ENCODE peak calls at places on chromosomes 13 and 19, in five cellular contexts. R, Q, Z, U and L are unnamed samples. For H3K4me1, the result is how much of the 10 kb centered on the place peaks cover.

GRCh38 chr13:48578516-48579166 is 45.8 kb upstream of the RCBTB2 start:
- DNase-seq in R (no peak), Q (no peak), Z (peak), U (no peak), L (no peak)

GRCh38 chr13:89457977-89458376 is 1786.8 kb downstream of the SLITRK5 start:
- DNase-seq in R (peak), Q (peak), Z (no peak), U (no peak), L (no peak)

GRCh38 chr19:47275866-47276461 is 1.3 kb downstream of the INAFM1 start:
- DNase-seq in R (peak), Q (peak), Z (no peak), U (no peak), L (peak)

GRCh38 chr19:48784527-48784926 is 26.3 kb downstream of the BCAT2 start:
- DNase-seq in R (no peak), Q (no peak), Z (no peak), U (no peak), L (peak)

GRCh38 chr19:52291781-52292180 is 5.2 kb upstream of the ZNF480 start:
- DNase-seq in R (no peak), Q (no peak), Z (no peak), U (no peak), L (no peak)

GRCh38 chr13:48431431-48431830 is 18.5 kb upstream of the LPAR6 start:
- DNase-seq in R (peak), Q (no peak), Z (no peak), U (peak), L (no peak)

GRCh38 chr19:50155520-50156109 is 7.5 kb downstream of the IZUMO2 start:
- DNase-seq in R (no peak), Q (no peak), Z (no peak), U (peak), L (no peak)

GRCh38 chr19:10654610-10655456 is 687 bp downstream of the ILF3 start:
- DNase-seq in R (peak), Q (no peak), Z (peak), U (peak), L (peak)

GRCh38 chr13:99969934-99970760 is 1.4 kb downstream of the ZIC5 start:
- DNase-seq in R (peak), Q (no peak), Z (no peak), U (peak), L (peak)

GRCh38 chr19:55437410-55437809 is 5.7 kb downstream of the SHISA7 start:
- DNase-seq in R (peak), Q (peak), Z (no peak), U (peak), L (peak)

GRCh38 chr19:56660381-56661105 is 11.0 kb downstream of the ZNF835 start:
- DNase-seq in R (no peak), Q (no peak), Z (no peak), U (no peak), L (peak)

GRCh38 chr19:20422216-20422615 is 143.4 kb downstream of the ZNF737 start:
- DNase-seq in R (no peak), Q (no peak), Z (no peak), U (peak), L (no peak)

GRCh38 chr19:15506074-15506565 is 2.2 kb upstream of the CYP4F22 start:
- DNase-seq in R (no peak), Q (no peak), Z (no peak), U (no peak), L (no peak)

GRCh38 chr13:73556902-73557301 is 498.1 kb downstream of the KLF5 start:
- DNase-seq in R (peak), Q (no peak), Z (no peak), U (no peak), L (no peak)

GRCh38 chr19:41541990-41542584 is 33.9 kb upstream of the CEACAM21 start:
- DNase-seq in R (no peak), Q (peak), Z (peak), U (peak), L (no peak)

GRCh38 chr13:80755925-80756324 is 415.0 kb upstream of the SPRY2 start:
- DNase-seq in R (no peak), Q (no peak), Z (no peak), U (no peak), L (no peak)

GRCh38 chr19:15562861-15563260 is 52.2 kb upstream of the CYP4F8 start:
- DNase-seq in R (no peak), Q (peak), Z (no peak), U (no peak), L (no peak)

GRCh38 chr19:19738564-19738963 is 5.7 kb upstream of the ZNF14 start:
- DNase-seq in R (no peak), Q (no peak), Z (no peak), U (no peak), L (no peak)

GRCh38 chr19:4007021-4007835 is at the start of gene PIAS4:
- DNase-seq in R (peak), Q (peak), Z (peak), U (peak), L (peak)

GRCh38 chr13:93690139-93690538 is 463.5 kb downstream of the GPC6 start:
- DNase-seq in R (no peak), Q (peak), Z (no peak), U (peak), L (peak)

GRCh38 chr19:8575467-8575997 is 1.7 kb downstream of the MYO1F start:
- DNase-seq in R (peak), Q (peak), Z (no peak), U (no peak), L (peak)

GRCh38 chr19:2986951-2987491 is 9.7 kb downstream of the TLE6 start:
- DNase-seq in R (no peak), Q (no peak), Z (no peak), U (peak), L (peak)

GRCh38 chr19:28985201-28985600 is 227.8 kb downstream of the UQCRFS1 start:
- DNase-seq in R (no peak), Q (no peak), Z (no peak), U (no peak), L (no peak)

GRCh38 chr19:31707206-31707605 is 358.0 kb upstream of the TSHZ3 start:
- DNase-seq in R (no peak), Q (no peak), Z (no peak), U (no peak), L (no peak)

GRCh38 chr19:18322318-18322758 is 538 bp downstream of the LSM4 start:
- DNase-seq in R (peak), Q (peak), Z (peak), U (peak), L (peak)

GRCh38 chr19:6705931-6706632 is 14.4 kb downstream of the C3 start:
- DNase-seq in R (no peak), Q (no peak), Z (no peak), U (no peak), L (peak)

GRCh38 chr13:45337803-45338202 is 3.2 kb downstream of the TPT1 start:
- DNase-seq in R (no peak), Q (no peak), Z (no peak), U (no peak), L (no peak)

GRCh38 chr13:75633285-75633684 is 2.8 kb upstream of the LMO7 start:
- DNase-seq in R (peak), Q (peak), Z (no peak), U (no peak), L (peak)

GRCh38 chr19:6017576-6017975 is 39.6 kb upstream of the RANBP3 start:
- DNase-seq in R (no peak), Q (no peak), Z (no peak), U (no peak), L (peak)

GRCh38 chr19:45933759-45934158 is 19.2 kb upstream of the NANOS2 start:
- DNase-seq in R (no peak), Q (no peak), Z (no peak), U (no peak), L (no peak)

GRCh38 chr19:30215248-30215647 is 156.9 kb upstream of the ZNF536 start:
- DNase-seq in R (no peak), Q (no peak), Z (no peak), U (no peak), L (no peak)

GRCh38 chr19:21022996-21023395 is 2.5 kb downstream of the ZNF430 start:
- DNase-seq in R (peak), Q (peak), Z (no peak), U (no peak), L (peak)

GRCh38 chr19:2695288-2695866 is 7.1 kb downstream of the GNG7 start:
- DNase-seq in R (no peak), Q (no peak), Z (no peak), U (no peak), L (peak)

GRCh38 chr19:33971073-33971472 is 174.4 kb downstream of the KCTD15 start:
- DNase-seq in R (no peak), Q (no peak), Z (no peak), U (no peak), L (no peak)

GRCh38 chr13:39317284-39317683 is 279.0 kb downstream of the NHLRC3 start:
- DNase-seq in R (peak), Q (peak), Z (no peak), U (no peak), L (no peak)

GRCh38 chr13:99198630-99199029 is 2.0 kb upstream of the UBAC2 start:
- DNase-seq in R (no peak), Q (no peak), Z (no peak), U (no peak), L (peak)

GRCh38 chr19:49343127-49343526 is 7.9 kb downstream of the CD37 start:
- DNase-seq in R (no peak), Q (no peak), Z (no peak), U (no peak), L (peak)

GRCh38 chr19:41917676-41918075 is 10.6 kb downstream of the ERFL start:
- DNase-seq in R (no peak), Q (no peak), Z (no peak), U (no peak), L (no peak)

GRCh38 chr13:113975416-113975815 is 1.5 kb upstream of the C13orf46 start:
- DNase-seq in R (no peak), Q (no peak), Z (no peak), U (no peak), L (no peak)
- H3K4me1 ChIP-seq in R (under half), Q (under half), Z (under half), U (under half), L (under half)

DNA sequence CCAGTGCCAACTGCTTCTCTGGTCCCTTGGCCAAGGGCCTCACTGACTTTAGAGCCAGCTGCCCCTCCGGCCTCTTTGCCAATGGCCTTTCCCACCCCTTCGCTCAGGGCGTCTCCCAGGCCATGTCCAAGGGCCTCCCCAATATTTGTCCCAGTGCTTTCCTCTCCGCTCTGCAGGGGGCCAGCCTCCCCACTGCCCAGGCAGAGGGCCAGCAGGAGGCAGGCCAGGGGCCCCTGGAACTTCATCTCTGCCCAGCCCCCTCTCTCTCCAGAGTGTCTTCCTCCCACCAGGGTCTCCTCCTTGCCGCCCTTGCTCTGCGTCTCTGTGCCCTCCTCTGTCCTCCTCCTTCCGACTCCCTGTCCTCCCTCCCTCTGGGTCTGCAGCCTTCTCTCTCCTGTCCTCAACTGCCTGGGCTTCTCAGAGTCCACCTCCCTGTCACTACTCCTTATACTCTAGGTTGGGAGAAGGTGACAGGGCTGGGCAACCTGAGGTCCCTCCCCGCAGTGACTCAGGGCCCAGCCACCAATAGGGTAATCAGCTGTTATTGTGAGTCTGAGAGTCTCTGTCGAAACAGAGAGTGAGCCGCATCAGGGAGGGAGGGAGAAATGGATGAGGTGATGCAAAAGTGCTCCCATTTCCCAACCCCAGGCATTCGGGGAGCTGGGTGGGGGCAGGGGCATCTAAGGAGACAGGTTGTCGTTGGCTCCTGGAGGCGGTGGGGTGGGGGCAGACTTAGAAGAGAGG is at the start of gene DMKN:
- DNase-seq in R (peak), Q (peak), Z (no peak), U (no peak), L (peak)
- H2AFZ ChIP-seq in R (no peak), Q (peak), Z (no peak), U (peak), L (peak)

GRCh38 chr19:1456121-1456900 is 6.4 kb downstream of the APC2 start:
- DNase-seq in R (no peak), Q (no peak), Z (no peak), U (no peak), L (no peak)

GRCh38 chr19:1457031-1457739 is 7.3 kb downstream of the APC2 start:
- DNase-seq in R (no peak), Q (no peak), Z (no peak), U (peak), L (no peak)

GRCh38 chr19:1455002-1455335 is 5.0 kb downstream of the APC2 start:
- DNase-seq in R (no peak), Q (no peak), Z (no peak), U (no peak), L (no peak)

GRCh38 chr19:1453525-1454371 is 3.8 kb downstream of the APC2 start:
- DNase-seq in R (peak), Q (no peak), Z (no peak), U (peak), L (peak)

GRCh38 chr19:1455336-1456120 is 5.6 kb downstream of the APC2 start:
- DNase-seq in R (no peak), Q (peak), Z (peak), U (peak), L (peak)
- H3K4me2 ChIP-seq in R (no peak), Q (no peak), Z (peak), U (no peak), L (no peak)

GRCh38 chr13:104086205-104086604 is 1020.0 kb upstream of the SLC10A2 start:
- DNase-seq in R (peak), Q (peak), Z (no peak), U (no peak), L (no peak)
- H3K4me1 ChIP-seq in R (under half), Q (under half), Z (under half), U (under half), L (under half)

GRCh38 chr13:59111711-59112110 is 1052.0 kb downstream of the DIAPH3 start:
- DNase-seq in R (peak), Q (peak), Z (no peak), U (no peak), L (peak)

GRCh38 chr13:59112375-59112774 is 1051.4 kb downstream of the DIAPH3 start:
- DNase-seq in R (peak), Q (peak), Z (no peak), U (peak), L (peak)
- H2AFZ ChIP-seq in R (no peak), Q (no peak), Z (no peak), U (peak), L (no peak)